ENCODE peak calls at places on chromosomes 16 and 17, in seven cellular contexts. K is astrocyte of the cerebellum, D is fibroblast of lung, B is left lung, S is AG09309, F is heart left ventricle, E is esophagus muscularis mucosa. G is an unnamed sample.

GRCh38 chr16:3028716-3029319 is 5.0 kb downstream of the THOC6 start:
- DNase-seq in K (no peak), S (no peak), B (no peak), D (no peak), E (no peak), F (no peak), G (no peak)

GRCh38 chr17:36879027-36879426 is 58.2 kb upstream of the LHX1 start:
- DNase-seq in S (no peak), D (no peak), B (no peak), F (no peak), E (no peak), K (no peak), G (no peak)

GRCh38 chr17:38584350-38584925 is 21.3 kb downstream of the SRCIN1 start:
- DNase-seq in B (peak; percentile 92), D (peak; percentile 22), S (no peak), E (no peak), F (peak; percentile 56), K (no peak), G (peak; percentile 18)

GRCh38 chr16:71746442-71747046 is 22.0 kb upstream of the PHLPP2 start:
- DNase-seq in S (no peak), F (no peak), K (peak; percentile 31), B (no peak), E (no peak), D (peak; percentile 30), G (peak; percentile 26)

GRCh38 chr17:67575325-67575724 is 142.4 kb upstream of the NOL11 start:
- DNase-seq in S (no peak), K (no peak), E (peak; percentile 90), D (no peak), B (no peak), F (no peak), G (no peak)

GRCh38 chr16:11835891-11836652 is 15.3 kb downstream of the RSL1D1 start:
- DNase-seq in D (peak; percentile 69), E (no peak), F (no peak), B (no peak), S (no peak), K (peak; percentile 63), G (no peak)

GRCh38 chr16:25212636-25213035 is 4.1 kb upstream of the AQP8 start:
- DNase-seq in B (no peak), S (no peak), D (peak; percentile 23), K (no peak), F (no peak), E (no peak), G (no peak)

GRCh38 chr16:49557070-49557446 is 183.5 kb downstream of the C16orf78 start:
- DNase-seq in K (no peak), S (no peak), D (no peak), E (no peak), B (no peak), F (no peak), G (no peak)

GRCh38 chr17:72677714-72678390 is 414.6 kb downstream of the SLC39A11 start:
- DNase-seq in F (no peak), D (peak; percentile 94), B (no peak), S (peak; percentile 63), K (no peak), E (no peak), G (no peak)

GRCh38 chr16:2919511-2920255 is 8.0 kb downstream of the FLYWCH1 start:
- DNase-seq in K (peak; percentile 65), F (peak; percentile 39), B (no peak), D (peak; percentile 54), S (peak; percentile 34), E (peak; percentile 94), G (no peak)

GRCh38 chr17:67863624-67864247 is 38.4 kb downstream of the BPTF start:
- DNase-seq in F (no peak), S (no peak), D (no peak), B (no peak), E (no peak), K (no peak), G (no peak)

GRCh38 chr17:37774508-37774907 is 29.6 kb upstream of the HNF1B start:
- DNase-seq in B (no peak), D (no peak), F (no peak), E (no peak), K (no peak), S (no peak), G (no peak)

GRCh38 chr16:81905277-81905676 is 106.0 kb downstream of the SDR42E1 start:
- DNase-seq in D (no peak), F (no peak), K (no peak), S (no peak), E (no peak), B (no peak), G (no peak)

GRCh38 chr16:13120557-13120956 is 219.2 kb downstream of the SHISA9 start:
- DNase-seq in D (no peak), S (no peak), E (no peak), B (no peak), K (no peak), F (no peak), G (no peak)

GRCh38 chr16:50683689-50684374 is 2.7 kb upstream of the SNX20 start:
- DNase-seq in B (peak; percentile 81), K (no peak), S (no peak), F (no peak), D (no peak), E (no peak), G (no peak)

GRCh38 chr16:15948532-15949209 is 745 bp upstream of the ABCC1 start:
- DNase-seq in E (no peak), S (no peak), K (no peak), B (no peak), D (no peak), F (no peak), G (no peak)

GRCh38 chr16:31709181-31709580 is 164.4 kb upstream of the ZNF267 start:
- DNase-seq in E (no peak), S (no peak), K (no peak), D (no peak), B (peak; percentile 69), F (no peak), G (no peak)

GRCh38 chr17:44536090-44536960 is 21.0 kb upstream of the FZD2 start:
- DNase-seq in K (no peak), D (peak; percentile 10), B (no peak), S (no peak), E (no peak), F (no peak), G (no peak)

GRCh38 chr17:73401911-73402310 is 90.1 kb upstream of the CDC42EP4 start:
- DNase-seq in S (no peak), B (peak; percentile 49), E (no peak), K (peak; percentile 6), D (peak; percentile 29), F (peak; percentile 81), G (no peak)

GRCh38 chr16:77905356-77905920 is 116.9 kb upstream of the CLEC3A start:
- DNase-seq in K (no peak), D (peak; percentile 6), E (no peak), B (no peak), S (no peak), F (no peak), G (peak; percentile 72)

GRCh38 chr16:74896389-74897370 is 88.2 kb downstream of the WDR59 start:
- DNase-seq in K (no peak), S (peak; percentile 18), B (no peak), F (no peak), D (peak; percentile 72), E (no peak), G (no peak)

GRCh38 chr17:4479982-4480751 is 18.5 kb upstream of the SPNS2 start:
- DNase-seq in K (no peak), E (no peak), S (no peak), B (no peak), D (no peak), F (no peak), G (no peak)

GRCh38 chr17:50464736-50465135 is 3.9 kb downstream of the CHAD start:
- DNase-seq in E (no peak), S (no peak), K (no peak), D (no peak), F (no peak), B (peak; percentile 27), G (no peak)

GRCh38 chr17:72439893-72440502 is 319.2 kb downstream of the SOX9 start:
- DNase-seq in E (no peak), D (no peak), F (no peak), B (no peak), K (no peak), S (no peak), G (no peak)

GRCh38 chr17:40980594-40980993 is 3.5 kb downstream of the KRT40 start:
- DNase-seq in D (peak; percentile 53), E (no peak), K (peak; percentile 12), B (no peak), F (no peak), S (no peak), G (no peak)

DNA sequence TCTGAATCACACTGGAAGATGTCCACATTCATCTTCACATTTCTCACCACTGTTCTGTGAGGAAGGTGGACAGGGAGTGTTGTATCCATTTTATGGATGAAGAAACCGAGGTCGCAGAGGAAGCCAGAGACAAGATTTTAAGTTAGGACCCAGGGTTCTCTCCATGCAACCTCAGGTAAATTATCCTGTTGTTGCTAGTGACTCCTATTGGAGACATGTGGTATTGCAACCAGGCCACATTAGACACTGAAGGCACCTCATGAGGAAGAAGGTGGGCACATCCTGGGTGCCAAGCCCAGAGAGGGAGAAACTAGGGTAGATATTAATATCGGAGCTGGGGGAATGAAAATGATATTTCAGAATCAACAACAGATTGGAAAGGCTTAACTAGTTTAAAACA is 8.5 kb upstream of the WNT9B start:
- DNase-seq in F (no peak), S (no peak), D (no peak), K (no peak), E (no peak), B (no peak), G (no peak)
- TF ChIP-seq CTCF in F (no peak), S (peak; percentile 55), D (peak; percentile 69), K (peak; percentile 57), E (peak; percentile 35), B (peak; percentile 16), G (peak; percentile 36)

GRCh38 chr16:30699615-30700099 is 686 bp downstream of the SRCAP start:
- DNase-seq in K (no peak), F (no peak), B (no peak), E (no peak), S (no peak), D (no peak), G (no peak)
- H3K4me3 ChIP-seq in K (peak overlapping the region; percentile 97), F (peak overlapping the region; percentile 95), B (peak overlapping the region; percentile 95), E (peak overlapping the region; percentile 98), S (peak overlapping the region; percentile 82), D (peak overlapping the region; percentile 57), G (peak overlapping the region; percentile 97)

GRCh38 chr17:21163101-21163500 is 36.3 kb downstream of the DHRS7B start:
- DNase-seq in B (no peak), F (no peak), K (no peak), E (no peak), S (no peak), D (no peak), G (no peak)
- TF ChIP-seq CTCF in B (no peak), F (no peak), K (no peak), E (no peak), S (no peak), D (no peak), G (no peak)

GRCh38 chr16:7333326-7333725 is 681 bp downstream of the RBFOX1 start:
- DNase-seq in K (no peak), E (no peak), B (no peak), F (no peak), D (no peak), S (no peak), G (no peak)
- H3K4me3 ChIP-seq in K (no peak overlapping the region), E (no peak overlapping the region), B (no peak overlapping the region), F (peak overlapping the region; percentile 20), D (no peak overlapping the region), S (no peak overlapping the region), G (no peak overlapping the region)

GRCh38 chr17:60641810-60642220 is 35.8 kb upstream of the BCAS3 start:
- DNase-seq in B (no peak), E (no peak), S (peak; percentile 27), D (peak; percentile 71), K (peak; percentile 64), F (peak; percentile 65), G (peak; percentile 71)
- TF ChIP-seq CTCF in B (peak; percentile 29), E (peak; percentile 53), S (peak; percentile 50), D (peak; percentile 68), K (peak; percentile 56), F (peak; percentile 17), G (peak; percentile 66)

G was measured in LNCaP clone FGC.